ENCODE peak calls at places on chromosomes 7 and 10, in five cellular contexts. Z is MM.1S, P is neural progenitor cell, S is PC-3, M is OCI-LY7. Y is an unnamed sample.

GRCh38 chr7:24965831-24966708 is 13.9 kb downstream of the OSBPL3 start:
- DNase-seq in P (peak), M (peak), S (peak), Z (peak), Y (peak)

GRCh38 chr7:111076205-111076604 is 14.7 kb upstream of the LRRN3 start:
- DNase-seq in Z (no peak), M (no peak), S (peak), P (no peak), Y (no peak)

GRCh38 chr7:6273917-6274630 is 1.6 kb upstream of the CYTH3 start:
- DNase-seq in M (no peak), Z (no peak), P (no peak), S (no peak), Y (no peak)

GRCh38 chr10:31929986-31930675 is 1.5 kb upstream of the ARHGAP12 start:
- DNase-seq in S (no peak), P (no peak), Z (peak), M (peak), Y (no peak)

GRCh38 chr10:34102917-34103506 is 712.1 kb downstream of the PARD3 start:
- DNase-seq in P (no peak), M (no peak), S (no peak), Z (no peak), Y (no peak)

GRCh38 chr7:153088601-153089000 is 329.0 kb downstream of the ACTR3B start:
- DNase-seq in Z (no peak), P (no peak), S (no peak), M (no peak), Y (no peak)

GRCh38 chr10:52769966-52770365 is 2.6 kb downstream of the MBL2 start:
- DNase-seq in S (no peak), Z (no peak), M (no peak), P (no peak), Y (no peak)

GRCh38 chr7:80640841-80641240 is 2.4 kb downstream of the CD36 start:
- DNase-seq in M (no peak), S (peak), Z (no peak), P (no peak), Y (no peak)

GRCh38 chr10:70130878-70131559 is 1.6 kb downstream of the AIFM2 start:
- DNase-seq in Z (no peak), P (no peak), M (no peak), S (peak), Y (no peak)

GRCh38 chr10:11173062-11173461 is 155.4 kb downstream of the CELF2 start:
- DNase-seq in P (no peak), Z (peak), M (no peak), S (no peak), Y (no peak)

GRCh38 chr10:124389613-124390361 is 28.9 kb downstream of the OAT start:
- DNase-seq in S (no peak), M (no peak), Z (peak), P (no peak), Y (no peak)
- H3K4me3 ChIP-seq in S (peak), M (peak), Z (peak), P (peak), Y (no peak)

DNA sequence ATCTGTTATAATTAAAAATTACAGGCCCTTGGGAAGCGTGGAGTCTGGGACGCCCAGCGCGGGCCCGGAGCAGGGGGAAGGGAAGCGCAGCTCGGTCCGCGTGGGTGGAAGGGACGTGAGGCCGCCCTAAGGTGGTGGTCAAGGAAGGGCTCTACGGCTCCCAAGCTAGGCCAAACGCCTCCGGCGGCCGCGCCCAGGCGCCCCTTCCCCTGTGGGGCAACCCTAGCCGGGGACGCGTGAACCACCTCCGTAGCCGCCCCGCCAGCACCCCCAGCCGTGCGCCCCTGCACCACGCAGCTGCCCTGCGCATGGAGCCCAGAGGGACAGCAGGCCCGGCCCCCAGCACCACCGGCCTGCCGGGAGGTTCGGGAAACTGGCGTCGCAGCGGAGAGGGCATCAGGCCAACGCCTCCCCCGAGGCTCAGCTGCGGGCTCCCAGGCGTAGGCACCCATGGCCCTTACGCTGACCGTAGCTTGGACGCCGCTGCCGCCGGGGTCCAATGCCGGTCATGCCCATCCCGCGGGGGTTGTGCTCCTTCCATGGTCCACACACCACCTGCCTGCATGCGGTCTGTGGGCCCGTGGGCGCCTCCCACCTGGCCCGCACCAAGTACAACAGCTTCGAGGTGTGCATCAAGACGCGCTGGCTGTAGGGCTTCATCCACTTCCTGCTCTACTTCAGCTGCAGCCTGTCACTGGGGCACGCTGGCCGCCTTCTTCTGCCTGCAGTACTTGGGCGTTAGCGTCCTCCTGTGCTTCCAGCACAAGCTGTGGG is 166.7 kb downstream of the SEPTIN7 start:
- DNase-seq in M (no peak), S (no peak), Z (no peak), P (no peak), Y (no peak)
- TF ChIP-seq EZH2phosphoT487 in M (no peak), S (no peak), Z (no peak), P (no peak), Y (no peak)

GRCh38 chr10:74320026-74320425 is 169.0 kb downstream of the ADK start:
- DNase-seq in S (no peak), P (no peak), M (no peak), Z (no peak), Y (no peak)

GRCh38 chr10:74310652-74311257 is 159.7 kb downstream of the ADK start:
- DNase-seq in S (peak), Z (no peak), M (no peak), P (no peak), Y (no peak)

DNA sequence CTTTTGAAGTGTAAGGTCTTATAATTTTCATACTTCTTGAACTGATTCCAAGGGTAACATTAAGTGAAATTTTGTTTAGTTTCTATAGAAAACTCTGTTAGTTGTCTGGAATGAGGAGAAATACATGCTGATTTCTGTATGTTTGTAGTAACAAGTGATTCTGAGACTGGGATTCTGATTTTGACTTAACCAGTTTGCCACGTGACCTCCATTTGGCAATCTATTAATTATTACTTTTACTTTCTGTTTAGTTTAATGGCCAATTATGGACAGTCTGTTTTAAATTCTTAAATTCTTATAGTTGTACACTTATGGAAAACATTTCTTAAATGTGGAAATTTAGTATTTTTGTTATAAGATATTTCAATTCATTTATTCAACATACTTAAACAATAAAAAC is 163.1 kb downstream of the ADK start:
- DNase-seq in Z (no peak), M (no peak), P (no peak), S (no peak), Y (no peak)
- H3K4me3 ChIP-seq in Z (no peak), M (no peak), P (no peak), S (no peak), Y (no peak)

DNA sequence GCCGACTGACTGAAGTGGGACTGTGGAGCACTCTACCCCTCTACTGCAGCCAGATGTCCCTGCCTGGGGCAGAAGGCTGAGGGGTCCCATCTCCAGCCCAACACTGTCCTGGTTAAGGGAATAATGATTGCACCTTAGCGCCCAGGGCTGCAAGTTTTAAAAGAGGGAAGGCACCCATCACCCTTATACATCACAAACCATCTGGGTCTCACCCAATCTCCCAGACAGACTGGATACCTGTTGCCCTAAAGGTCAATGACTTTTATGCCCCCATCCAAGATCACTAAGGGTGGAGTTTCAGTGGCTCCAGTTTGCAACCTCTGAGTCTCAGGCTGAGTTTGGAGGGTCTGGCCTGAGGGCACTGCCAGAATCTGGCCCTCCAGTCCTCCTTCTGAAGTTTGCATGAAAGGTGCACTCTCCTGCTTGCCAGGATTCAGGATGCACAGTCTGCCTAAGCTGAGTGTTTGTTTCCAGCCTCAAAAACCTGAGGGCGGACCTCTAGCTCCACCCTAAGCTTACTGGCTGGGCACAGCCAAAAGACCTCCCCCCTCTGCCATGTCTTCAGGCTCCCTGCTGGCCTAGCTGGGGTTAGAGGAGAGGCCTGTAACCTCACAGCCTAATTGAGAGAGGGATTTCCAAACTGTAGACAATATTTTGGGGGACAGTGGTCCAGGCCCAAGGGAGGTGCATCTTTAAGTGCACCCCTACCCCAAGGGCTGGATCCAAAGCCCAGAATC is 2.5 kb upstream of the EMX2 start:
- DNase-seq in S (no peak), P (peak), M (no peak), Z (no peak), Y (no peak)
- TF ChIP-seq EZH2phosphoT487 in S (no peak), P (no peak), M (no peak), Z (no peak), Y (no peak)

GRCh38 chr10:124711145-124711544 is 33.0 kb downstream of the FAM53B start:
- DNase-seq in P (no peak), S (no peak), Z (no peak), M (no peak), Y (no peak)
- H3K4me3 ChIP-seq in P (no peak), S (no peak), Z (no peak), M (no peak), Y (no peak)

DNA sequence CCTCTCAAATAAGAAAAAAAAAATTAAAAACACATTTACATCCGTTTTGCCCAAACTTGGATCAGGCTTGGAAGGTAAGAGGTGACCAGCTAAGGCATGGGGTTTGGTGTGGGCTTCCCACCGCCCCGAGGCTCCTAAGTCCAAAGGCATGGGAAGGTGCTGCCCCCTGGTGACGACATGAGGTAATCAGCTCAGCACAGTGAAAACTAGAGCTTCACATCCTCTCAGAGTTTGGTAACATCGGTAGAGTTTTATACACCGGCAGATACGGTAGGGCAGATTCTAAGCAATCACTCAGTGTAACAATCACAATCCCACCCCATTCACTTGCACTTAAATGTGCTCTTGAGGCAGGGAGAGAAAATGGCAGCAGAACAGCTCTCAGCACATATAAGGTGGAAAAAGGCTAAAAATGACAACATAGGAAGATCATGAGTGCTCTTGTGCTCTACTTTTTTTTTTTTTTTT is 266.6 kb downstream of the ELMO1 start:
- DNase-seq in Z (peak), M (peak), P (peak), S (peak), Y (peak)
- TF ChIP-seq EZH2phosphoT487 in Z (no peak), M (no peak), P (no peak), S (no peak), Y (no peak)

GRCh38 chr7:128939075-128939860 is 1.5 kb downstream of the IRF5 start:
- DNase-seq in Z (peak), P (no peak), S (no peak), M (no peak), Y (no peak)

GRCh38 chr7:128937271-128937646 is 468 bp upstream of the IRF5 start:
- DNase-seq in M (no peak), S (no peak), P (no peak), Z (no peak), Y (no peak)

GRCh38 chr7:128934361-128935352 is 3.1 kb upstream of the IRF5 start:
- DNase-seq in M (peak), P (no peak), S (no peak), Z (no peak), Y (no peak)

GRCh38 chr7:128938524-128939074 is 872 bp downstream of the IRF5 start:
- DNase-seq in P (peak), M (no peak), S (no peak), Z (peak), Y (no peak)

DNA sequence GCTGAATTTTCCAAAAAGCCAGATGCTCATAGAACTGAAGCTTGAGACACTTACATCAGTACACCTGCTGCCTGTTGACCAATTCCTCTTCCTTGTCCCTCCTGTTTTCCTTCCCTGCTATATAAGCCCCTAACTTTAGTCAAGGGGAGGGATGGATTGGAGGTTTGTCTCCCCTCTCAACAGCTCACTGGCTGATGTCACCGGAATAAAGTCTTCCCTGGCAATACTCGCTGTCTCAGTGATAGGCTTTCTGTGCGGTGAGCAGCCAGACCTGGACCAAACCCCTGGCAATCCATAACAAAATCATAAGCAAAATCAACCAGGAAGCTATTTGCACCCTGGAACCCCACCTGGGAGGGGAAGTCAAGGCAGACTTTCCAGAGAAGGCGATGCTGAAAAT is 929 bp upstream of the IRF5 start:
- DNase-seq in M (no peak), P (no peak), Z (no peak), S (no peak), Y (no peak)
- H3K4me3 ChIP-seq in M (no peak), P (no peak), Z (no peak), S (no peak), Y (no peak)

GRCh38 chr7:128939861-128940410 is 2.2 kb downstream of the IRF5 start:
- DNase-seq in S (no peak), P (no peak), Z (peak), M (peak), Y (no peak)

GRCh38 chr7:128941323-128941890 is 3.7 kb downstream of the IRF5 start:
- DNase-seq in M (no peak), P (no peak), S (no peak), Z (no peak), Y (no peak)

GRCh38 chr7:128941946-128942526 is 4.3 kb downstream of the IRF5 start:
- DNase-seq in M (no peak), P (no peak), S (no peak), Z (no peak), Y (no peak)

GRCh38 chr7:128940494-128941322 is 3.0 kb downstream of the IRF5 start:
- DNase-seq in P (no peak), S (no peak), M (peak), Z (peak), Y (no peak)

GRCh38 chr7:128937647-128938523 is at the start of gene IRF5:
- DNase-seq in M (no peak), P (peak), Z (peak), S (peak), Y (peak)
- TF ChIP-seq EZH2phosphoT487 in M (no peak), P (peak), Z (no peak), S (no peak), Y (no peak)